ENCODE peak calls at places on chromosomes 7 and 10, in ten cellular contexts. One of them, this sample, is unnamed.
A peak's percentile ranks its signal among the peaks of the same experiment; 100 is the strongest.

GRCh38 chr10:134205-134742 is 981 bp upstream of the ZMYND11 start:
- DNase-seq in nephron progenitor cell: no peak
- DNase-seq in activated T-helper 1 cell treated with Interleukin-2 at 50 U/mL for 16 hours: peak; percentile 15
- DNase-seq in stimulated activated naive B cell treated with anti-CD40 and anti-IgM and Interleukin-4, amounts not matched to agents 10 μg/mL and 1 μg/mL and 100 μg/mL, for 72 hours: no peak
- DNase-seq in left colon: no peak
- DNase-seq in dorsolateral prefrontal cortex: no peak
- DNase-seq in AG08396: no peak
- DNase-seq in ovary: peak; percentile 19
- DNase-seq in aorta: no peak
- DNase-seq in small intestine: peak; percentile 51
- DNase-seq in this sample: peak; percentile 65

GRCh38 chr10:72335394-72336258 is 19.1 kb downstream of the DNAJB12 start:
- DNase-seq in nephron progenitor cell: no peak
- DNase-seq in activated T-helper 1 cell treated with Interleukin-2 at 50 U/mL for 16 hours: no peak
- DNase-seq in stimulated activated naive B cell treated with anti-CD40 and anti-IgM and Interleukin-4, amounts not matched to agents 10 μg/mL and 1 μg/mL and 100 μg/mL, for 72 hours: peak; percentile 64
- DNase-seq in left colon: peak; percentile 72
- DNase-seq in dorsolateral prefrontal cortex: no peak
- DNase-seq in AG08396: no peak
- DNase-seq in ovary: peak; percentile 80
- DNase-seq in aorta: peak; percentile 85
- DNase-seq in small intestine: peak; percentile 47
- DNase-seq in this sample: no peak

GRCh38 chr7:44385384-44386138 is 60.2 kb upstream of the CAMK2B start:
- DNase-seq in nephron progenitor cell: no peak
- DNase-seq in activated T-helper 1 cell treated with Interleukin-2 at 50 U/mL for 16 hours: no peak
- DNase-seq in stimulated activated naive B cell treated with anti-CD40 and anti-IgM and Interleukin-4, amounts not matched to agents 10 μg/mL and 1 μg/mL and 100 μg/mL, for 72 hours: no peak
- DNase-seq in left colon: peak; percentile 10
- DNase-seq in dorsolateral prefrontal cortex: peak; percentile 61
- DNase-seq in AG08396: no peak
- DNase-seq in ovary: no peak
- DNase-seq in aorta: no peak
- DNase-seq in small intestine: no peak
- DNase-seq in this sample: no peak

GRCh38 chr7:100694196-100694745 is at the start of gene GIGYF1:
- DNase-seq in nephron progenitor cell: peak; percentile 82
- DNase-seq in activated T-helper 1 cell treated with Interleukin-2 at 50 U/mL for 16 hours: peak; percentile 60
- DNase-seq in stimulated activated naive B cell treated with anti-CD40 and anti-IgM and Interleukin-4, amounts not matched to agents 10 μg/mL and 1 μg/mL and 100 μg/mL, for 72 hours: peak; percentile 60
- DNase-seq in left colon: peak; percentile 62
- DNase-seq in dorsolateral prefrontal cortex: peak; percentile 69
- DNase-seq in AG08396: peak; percentile 91
- DNase-seq in ovary: peak; percentile 81
- DNase-seq in aorta: peak; percentile 93
- DNase-seq in small intestine: peak; percentile 55
- DNase-seq in this sample: peak; percentile 83

GRCh38 chr10:97355571-97355975 is 21.0 kb upstream of the FRAT2 start:
- DNase-seq in nephron progenitor cell: no peak
- DNase-seq in activated T-helper 1 cell treated with Interleukin-2 at 50 U/mL for 16 hours: no peak
- DNase-seq in stimulated activated naive B cell treated with anti-CD40 and anti-IgM and Interleukin-4, amounts not matched to agents 10 μg/mL and 1 μg/mL and 100 μg/mL, for 72 hours: no peak
- DNase-seq in left colon: no peak
- DNase-seq in dorsolateral prefrontal cortex: no peak
- DNase-seq in AG08396: no peak
- DNase-seq in ovary: no peak
- DNase-seq in aorta: no peak
- DNase-seq in small intestine: peak; percentile 54
- DNase-seq in this sample: no peak

GRCh38 chr7:134420509-134421125 is 38.3 kb downstream of the AKR1B1 start:
- DNase-seq in nephron progenitor cell: peak; percentile 48
- DNase-seq in activated T-helper 1 cell treated with Interleukin-2 at 50 U/mL for 16 hours: no peak
- DNase-seq in stimulated activated naive B cell treated with anti-CD40 and anti-IgM and Interleukin-4, amounts not matched to agents 10 μg/mL and 1 μg/mL and 100 μg/mL, for 72 hours: no peak
- DNase-seq in left colon: no peak
- DNase-seq in dorsolateral prefrontal cortex: peak; percentile 78
- DNase-seq in AG08396: peak; percentile 83
- DNase-seq in ovary: no peak
- DNase-seq in aorta: no peak
- DNase-seq in small intestine: peak; percentile 87
- DNase-seq in this sample: peak; percentile 62

GRCh38 chr7:1357601-1358271 is 101.5 kb downstream of the MICALL2 start:
- DNase-seq in nephron progenitor cell: no peak
- DNase-seq in activated T-helper 1 cell treated with Interleukin-2 at 50 U/mL for 16 hours: no peak
- DNase-seq in stimulated activated naive B cell treated with anti-CD40 and anti-IgM and Interleukin-4, amounts not matched to agents 10 μg/mL and 1 μg/mL and 100 μg/mL, for 72 hours: peak; percentile 17
- DNase-seq in left colon: no peak
- DNase-seq in dorsolateral prefrontal cortex: no peak
- DNase-seq in AG08396: no peak
- DNase-seq in ovary: no peak
- DNase-seq in aorta: peak; percentile 54
- DNase-seq in small intestine: no peak
- DNase-seq in this sample: peak; percentile 44

GRCh38 chr10:7199152-7199760 is 211.6 kb downstream of the SFMBT2 start:
- DNase-seq in nephron progenitor cell: no peak
- DNase-seq in activated T-helper 1 cell treated with Interleukin-2 at 50 U/mL for 16 hours: no peak
- DNase-seq in stimulated activated naive B cell treated with anti-CD40 and anti-IgM and Interleukin-4, amounts not matched to agents 10 μg/mL and 1 μg/mL and 100 μg/mL, for 72 hours: no peak
- DNase-seq in left colon: no peak
- DNase-seq in dorsolateral prefrontal cortex: no peak
- DNase-seq in AG08396: no peak
- DNase-seq in ovary: no peak
- DNase-seq in aorta: no peak
- DNase-seq in small intestine: no peak
- DNase-seq in this sample: no peak

GRCh38 chr10:16965740-16966447 is 148.7 kb upstream of the RSU1 start:
- DNase-seq in nephron progenitor cell: no peak
- DNase-seq in activated T-helper 1 cell treated with Interleukin-2 at 50 U/mL for 16 hours: no peak
- DNase-seq in stimulated activated naive B cell treated with anti-CD40 and anti-IgM and Interleukin-4, amounts not matched to agents 10 μg/mL and 1 μg/mL and 100 μg/mL, for 72 hours: no peak
- DNase-seq in left colon: no peak
- DNase-seq in dorsolateral prefrontal cortex: no peak
- DNase-seq in AG08396: peak; percentile 80
- DNase-seq in ovary: no peak
- DNase-seq in aorta: no peak
- DNase-seq in small intestine: no peak
- DNase-seq in this sample: no peak

GRCh38 chr7:22872087-22872807 is 49.6 kb upstream of the TOMM7 start:
- DNase-seq in nephron progenitor cell: no peak
- DNase-seq in activated T-helper 1 cell treated with Interleukin-2 at 50 U/mL for 16 hours: no peak
- DNase-seq in stimulated activated naive B cell treated with anti-CD40 and anti-IgM and Interleukin-4, amounts not matched to agents 10 μg/mL and 1 μg/mL and 100 μg/mL, for 72 hours: no peak
- DNase-seq in left colon: no peak
- DNase-seq in dorsolateral prefrontal cortex: no peak
- DNase-seq in AG08396: no peak
- DNase-seq in ovary: no peak
- DNase-seq in aorta: no peak
- DNase-seq in small intestine: no peak
- DNase-seq in this sample: no peak